ENCODE peak calls at places on chromosome 10, in seven cellular contexts. C, B, F, M, Y, S and J are unnamed samples.

GRCh38 chr10:110007171-110007700 is 548 bp upstream of the ADD3 start:
- DNase-seq in C (peak), B (peak), F (no peak), M (no peak), Y (peak), S (peak), J (no peak)

GRCh38 chr10:115981056-115981455 is 291.9 kb downstream of the GFRA1 start:
- DNase-seq in C (no peak), B (no peak), F (no peak), M (no peak), Y (no peak), S (no peak), J (no peak)

GRCh38 chr10:52539463-52539862 is 225.4 kb downstream of the DKK1 start:
- DNase-seq in C (no peak), B (peak), F (no peak), M (no peak), Y (peak), S (no peak), J (no peak)

GRCh38 chr10:96511044-96511945 is 2.4 kb downstream of the TLL2 start:
- DNase-seq in C (peak), B (peak), F (no peak), M (peak), Y (peak), S (no peak), J (peak)

GRCh38 chr10:101892782-101893391 is 49.3 kb upstream of the KCNIP2 start:
- DNase-seq in C (no peak), B (peak), F (no peak), M (no peak), Y (no peak), S (no peak), J (no peak)

GRCh38 chr10:69464801-69465401 is 13.6 kb downstream of the TSPAN15 start:
- DNase-seq in C (no peak), B (no peak), F (peak), M (no peak), Y (no peak), S (no peak), J (peak)

GRCh38 chr10:102994551-102995295 is 76.6 kb downstream of the CNNM2 start:
- DNase-seq in C (no peak), B (no peak), F (no peak), M (no peak), Y (no peak), S (no peak), J (no peak)

GRCh38 chr10:88028654-88029053 is 165.2 kb downstream of the PTEN start:
- DNase-seq in C (no peak), B (no peak), F (no peak), M (no peak), Y (no peak), S (no peak), J (peak)

GRCh38 chr10:1130995-1131790 is 75.0 kb downstream of the WDR37 start:
- DNase-seq in C (no peak), B (no peak), F (no peak), M (no peak), Y (no peak), S (no peak), J (no peak)

GRCh38 chr10:66982792-66983481 is 57.1 kb downstream of the LRRTM3 start:
- DNase-seq in C (no peak), B (no peak), F (no peak), M (no peak), Y (no peak), S (no peak), J (no peak)

GRCh38 chr10:24721254-24722106 is 2.2 kb downstream of the ARHGAP21 start:
- DNase-seq in C (peak), B (peak), F (peak), M (peak), Y (peak), S (no peak), J (peak)

GRCh38 chr10:24723788-24724380 is at the start of gene ARHGAP21:
- DNase-seq in C (peak), B (peak), F (peak), M (peak), Y (peak), S (no peak), J (peak)

GRCh38 chr10:24722131-24722675 is 1.5 kb downstream of the ARHGAP21 start:
- DNase-seq in C (peak), B (peak), F (no peak), M (no peak), Y (peak), S (no peak), J (no peak)

GRCh38 chr10:24723386-24723787 is 300 bp downstream of the ARHGAP21 start:
- DNase-seq in C (no peak), B (peak), F (peak), M (no peak), Y (no peak), S (no peak), J (no peak)

GRCh38 chr10:24722676-24723385 is 856 bp downstream of the ARHGAP21 start:
- DNase-seq in C (peak), B (peak), F (peak), M (peak), Y (peak), S (no peak), J (peak)
- TF ChIP-seq POLR2A in C (peak), B (no peak), F (no peak), M (no peak), Y (peak), S (no peak), J (no peak)

DNA sequence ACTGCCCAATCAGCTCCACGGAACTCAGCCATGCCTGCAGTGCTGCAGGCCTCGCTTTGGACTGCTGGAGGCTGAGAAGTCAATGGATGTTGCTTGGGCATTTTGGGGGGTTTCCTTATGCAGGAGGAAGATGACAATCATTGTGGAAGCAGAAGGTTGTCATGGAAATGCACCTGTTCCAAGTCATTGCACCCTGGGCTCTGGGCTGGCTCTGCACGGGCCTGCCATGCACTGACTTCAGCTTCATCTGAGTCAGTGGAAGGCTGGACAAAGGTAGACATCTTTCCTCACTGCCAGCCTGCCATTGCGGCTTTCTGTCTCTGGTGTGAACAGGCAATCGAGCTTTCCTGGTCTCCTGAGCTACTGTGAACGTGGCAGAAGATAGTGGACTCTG is 217.4 kb downstream of the RPS24 start:
- DNase-seq in C (no peak), B (no peak), F (no peak), M (no peak), Y (no peak), S (no peak), J (no peak)
- H3K4me3 ChIP-seq in C (no peak), B (no peak), F (peak), M (no peak), Y (no peak), S (no peak), J (no peak)

GRCh38 chr10:76015245-76015644 is 583.8 kb downstream of the LRMDA start:
- DNase-seq in C (no peak), B (no peak), F (no peak), M (no peak), Y (no peak), S (no peak), J (no peak)

GRCh38 chr10:76010703-76011102 is 579.3 kb downstream of the LRMDA start:
- DNase-seq in C (no peak), B (no peak), F (no peak), M (no peak), Y (no peak), S (no peak), J (no peak)

GRCh38 chr10:76009531-76009930 is 578.1 kb downstream of the LRMDA start:
- DNase-seq in C (no peak), B (no peak), F (no peak), M (no peak), Y (no peak), S (no peak), J (no peak)

GRCh38 chr10:76017026-76017732 is 585.8 kb downstream of the LRMDA start:
- DNase-seq in C (no peak), B (peak), F (no peak), M (no peak), Y (no peak), S (no peak), J (no peak)

DNA sequence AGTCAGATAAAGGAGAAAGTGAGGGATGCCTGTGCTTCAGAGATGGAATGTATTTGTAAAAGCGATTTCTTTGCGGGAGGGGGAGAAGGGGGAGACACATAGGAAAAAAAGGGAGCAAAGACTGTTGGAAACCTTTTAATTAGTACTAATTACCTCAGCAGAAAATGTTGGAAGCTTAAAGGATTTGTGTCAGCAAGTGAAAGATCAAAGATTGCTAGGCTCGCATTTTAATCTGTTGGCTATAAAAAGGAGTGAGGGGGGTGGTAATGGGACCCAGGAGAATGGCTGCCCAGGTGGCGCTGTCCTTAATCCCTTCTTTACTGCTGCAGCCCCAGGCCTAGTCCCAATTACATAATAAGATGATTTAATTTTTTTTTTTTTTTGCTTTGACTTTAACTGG is 581.5 kb downstream of the LRMDA start:
- DNase-seq in C (no peak), B (no peak), F (no peak), M (no peak), Y (no peak), S (no peak), J (no peak)
- TF ChIP-seq CTCF in C (no peak), B (no peak), F (no peak), M (no peak), Y (no peak), S (no peak), J (no peak)

DNA sequence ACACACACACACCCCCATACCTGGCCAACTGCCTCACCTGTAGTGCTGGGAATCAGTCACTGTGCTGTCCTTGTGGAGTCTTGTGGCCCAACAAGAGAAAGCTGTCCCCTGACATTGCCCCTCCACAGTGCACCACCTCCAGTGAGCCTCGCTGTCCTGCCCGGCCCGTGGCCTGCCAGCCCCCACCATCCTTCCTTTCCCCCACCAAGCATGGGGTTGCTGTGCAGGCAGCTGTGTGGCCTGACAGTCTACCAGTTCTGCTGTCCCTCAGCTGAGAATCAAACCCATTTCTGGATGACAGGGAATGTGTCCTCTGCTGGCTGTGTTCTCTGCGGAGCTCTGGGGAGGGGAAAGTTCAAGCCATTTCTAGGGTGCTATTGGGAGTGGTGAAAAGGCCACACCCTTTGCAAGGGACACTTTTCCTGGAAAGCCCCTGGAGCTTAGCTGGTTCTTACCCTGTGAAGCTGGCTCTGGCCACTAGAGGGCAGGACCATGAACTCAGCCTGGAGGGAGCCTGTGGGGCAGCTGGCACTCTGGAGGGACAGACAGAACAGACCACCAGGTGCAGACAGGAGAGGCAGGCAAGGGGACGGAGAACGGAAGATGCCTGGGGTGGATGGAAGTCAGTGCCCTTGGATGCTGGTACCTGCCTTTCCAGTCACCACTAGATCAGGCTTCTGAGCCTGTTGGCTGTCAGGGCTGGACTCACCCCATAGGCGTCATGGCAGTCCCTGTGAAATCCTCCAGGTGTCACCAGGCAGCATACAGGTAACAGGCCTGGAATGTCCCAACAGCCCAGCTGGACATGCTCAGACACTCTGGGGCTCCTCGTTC is 10.5 kb upstream of the MTPAP start:
- DNase-seq in C (peak), B (peak), F (peak), M (peak), Y (peak), S (no peak), J (peak)
- TF ChIP-seq POLR2A in C (no peak), B (no peak), F (no peak), M (no peak), Y (no peak), S (no peak), J (no peak)

GRCh38 chr10:6563720-6564119 is 16.4 kb downstream of the PRKCQ start:
- DNase-seq in C (no peak), B (no peak), F (no peak), M (no peak), Y (no peak), S (no peak), J (no peak)
- H3K4me3 ChIP-seq in C (no peak), B (no peak), F (no peak), M (no peak), Y (no peak), S (no peak), J (no peak)

GRCh38 chr10:12847361-12847975 is 154.0 kb downstream of the CCDC3 start:
- DNase-seq in C (peak), B (no peak), F (no peak), M (peak), Y (peak), S (no peak), J (no peak)
- TF ChIP-seq CTCF in C (peak), B (peak), F (no peak), M (no peak), Y (peak), S (peak), J (no peak)

DNA sequence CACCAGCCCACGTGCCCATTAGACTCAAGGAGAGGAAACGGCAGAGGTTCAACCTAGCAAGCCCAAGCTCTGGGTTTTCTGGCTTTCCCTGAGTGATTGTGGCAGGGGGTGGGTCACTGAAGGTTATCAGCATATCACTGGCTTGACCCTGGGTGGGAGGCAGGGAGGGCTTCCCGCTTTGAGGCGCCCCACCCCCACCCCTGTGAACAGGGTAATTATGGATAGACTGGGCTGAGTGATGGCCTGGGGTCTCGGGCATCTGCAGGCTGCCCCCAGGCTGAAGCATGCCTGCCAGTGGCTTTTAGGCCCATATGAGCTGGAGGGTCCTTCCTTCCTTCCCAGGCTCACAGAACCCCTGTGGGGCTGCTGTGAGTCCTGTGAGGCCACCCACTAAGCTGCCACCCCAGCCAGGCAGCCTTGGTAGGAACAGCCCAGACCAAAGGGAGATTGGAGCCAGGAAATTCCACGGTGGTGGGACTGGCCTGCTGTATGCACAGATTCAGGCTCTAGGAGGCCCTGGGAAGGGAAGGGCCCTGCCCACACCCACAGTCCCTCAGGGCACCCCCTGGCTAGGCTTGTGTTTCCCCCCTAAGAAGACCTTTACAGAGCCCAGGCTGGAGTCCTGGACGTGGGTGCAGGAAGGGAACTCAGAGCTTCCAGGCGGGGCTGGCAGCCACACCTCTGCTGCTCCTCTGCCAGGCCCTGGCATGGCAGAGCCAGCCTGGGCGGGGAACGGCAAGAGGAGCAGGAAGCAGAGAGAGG is 33.2 kb downstream of the GPRIN2 start:
- DNase-seq in C (no peak), B (no peak), F (peak), M (peak), Y (peak), S (no peak), J (no peak)
- TF ChIP-seq POLR2A in C (no peak), B (no peak), F (no peak), M (no peak), Y (no peak), S (no peak), J (no peak)

GRCh38 chr10:77388571-77388970 is 249.0 kb downstream of the KCNMA1 start:
- DNase-seq in C (no peak), B (no peak), F (no peak), M (no peak), Y (no peak), S (no peak), J (no peak)

GRCh38 chr10:77386833-77387232 is 250.8 kb downstream of the KCNMA1 start:
- DNase-seq in C (no peak), B (peak), F (no peak), M (no peak), Y (no peak), S (no peak), J (no peak)

GRCh38 chr10:77386365-77386764 is 251.2 kb downstream of the KCNMA1 start:
- DNase-seq in C (no peak), B (no peak), F (no peak), M (peak), Y (no peak), S (no peak), J (no peak)

GRCh38 chr10:77385315-77385714 is 252.3 kb downstream of the KCNMA1 start:
- DNase-seq in C (no peak), B (no peak), F (no peak), M (no peak), Y (no peak), S (no peak), J (no peak)

DNA sequence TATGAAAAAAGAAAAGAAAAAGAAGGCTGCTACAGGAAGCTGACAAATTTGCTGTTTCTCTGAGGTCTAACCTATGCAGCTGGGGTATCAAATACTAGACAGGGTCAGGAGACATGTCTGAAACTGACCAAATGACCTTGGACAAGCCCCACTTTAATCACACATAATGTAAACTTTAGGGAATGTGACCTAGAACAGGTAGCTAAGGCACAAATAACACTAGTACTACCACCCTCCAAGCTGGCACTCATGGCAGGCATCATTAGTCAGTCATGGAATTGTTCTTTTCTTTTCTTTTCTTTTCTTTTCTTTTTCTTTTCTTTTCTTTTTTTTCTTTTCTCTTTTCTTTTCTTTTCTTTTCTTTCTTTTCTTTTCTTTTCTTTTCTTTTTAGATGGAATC is 250.4 kb downstream of the KCNMA1 start:
- DNase-seq in C (no peak), B (no peak), F (no peak), M (no peak), Y (no peak), S (no peak), J (no peak)
- H3K4me3 ChIP-seq in C (no peak), B (no peak), F (no peak), M (no peak), Y (no peak), S (no peak), J (no peak)